ENCODE peak calls at places on chromosomes 4 and X, in five cellular contexts. Q is GM12891, H is HepG2, R is H1, N is K562. W is an unnamed sample.

GRCh38 chr4:40626183-40626990 is 3.3 kb downstream of the RBM47 start:
- DNase-seq in R (no peak), H (no peak), Q (no peak), N (no peak), W (no peak)

GRCh38 chr4:29052266-29052665 is 1667.9 kb upstream of the PCDH7 start:
- DNase-seq in H (no peak), Q (no peak), R (no peak), N (no peak), W (no peak)

GRCh38 chr4:138192113-138192512 is 50.0 kb downstream of the SLC7A11 start:
- DNase-seq in Q (no peak), R (no peak), H (peak; percentile 68), N (peak; percentile 13), W (no peak)

GRCh38 chrX:21840199-21840557 is 761 bp downstream of the MBTPS2 start:
- DNase-seq in H (no peak), Q (no peak), R (no peak), N (no peak), W (no peak)

GRCh38 chrX:30302957-30303356 is 6.2 kb downstream of the NR0B1 start:
- DNase-seq in N (no peak), Q (no peak), H (no peak), R (no peak), W (no peak)

GRCh38 chr4:83197555-83198235 is 83.2 kb upstream of the PLAC8 start:
- DNase-seq in H (peak; percentile 83), Q (no peak), N (no peak), R (no peak), W (no peak)

GRCh38 chrX:84099120-84099519 is 88.9 kb downstream of the RPS6KA6 start:
- DNase-seq in Q (no peak), R (no peak), N (no peak), H (no peak), W (no peak)

GRCh38 chr4:100985576-100985975 is 361.8 kb downstream of the PPP3CA start:
- DNase-seq in R (no peak), Q (no peak), N (no peak), H (no peak), W (no peak)

GRCh38 chr4:25694466-25694865 is 38.8 kb downstream of the SLC34A2 start:
- DNase-seq in R (no peak), N (no peak), Q (no peak), H (no peak), W (no peak)

GRCh38 chr4:140153744-140154571 is at the start of gene MAML3:
- DNase-seq in R (peak; percentile 47), Q (peak; percentile 37), H (peak; percentile 64), N (peak; percentile 80), W (peak; percentile 39)
- TF ChIP-seq POLR2A in R (no peak), Q (no peak), H (no peak), N (peak; percentile 36), W (no peak)

DNA sequence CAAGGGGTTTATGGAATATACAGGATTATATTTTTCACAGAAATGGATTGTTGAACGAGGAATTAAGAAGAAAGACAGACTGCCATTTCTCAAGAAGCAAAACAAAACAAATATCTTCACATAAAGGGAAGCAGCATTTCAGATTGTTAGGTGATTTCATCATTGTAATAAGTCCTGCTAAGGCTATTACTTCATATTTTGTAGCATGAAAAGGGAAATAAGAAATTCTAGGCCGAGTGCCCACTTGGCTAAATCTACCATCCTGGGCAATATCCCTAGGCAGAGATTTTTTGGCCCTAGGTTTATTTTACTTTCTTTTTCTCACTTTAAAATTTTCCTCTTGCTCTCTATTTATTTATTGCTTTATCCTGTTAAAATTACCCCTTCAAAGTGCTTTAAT is 142.4 kb downstream of the PDGFC start:
- DNase-seq in Q (no peak), N (no peak), H (no peak), R (no peak), W (no peak)
- TF ChIP-seq TAF1 in Q (no peak), N (no peak), H (no peak), R (no peak), W (no peak)

GRCh38 chrX:107228486-107228819 is 22.0 kb downstream of the DNAAF6 start:
- DNase-seq in H (no peak), Q (no peak), N (no peak), R (no peak), W (no peak)

GRCh38 chrX:107227780-107228485 is 21.5 kb downstream of the DNAAF6 start:
- DNase-seq in R (no peak), N (no peak), H (no peak), Q (no peak), W (no peak)

DNA sequence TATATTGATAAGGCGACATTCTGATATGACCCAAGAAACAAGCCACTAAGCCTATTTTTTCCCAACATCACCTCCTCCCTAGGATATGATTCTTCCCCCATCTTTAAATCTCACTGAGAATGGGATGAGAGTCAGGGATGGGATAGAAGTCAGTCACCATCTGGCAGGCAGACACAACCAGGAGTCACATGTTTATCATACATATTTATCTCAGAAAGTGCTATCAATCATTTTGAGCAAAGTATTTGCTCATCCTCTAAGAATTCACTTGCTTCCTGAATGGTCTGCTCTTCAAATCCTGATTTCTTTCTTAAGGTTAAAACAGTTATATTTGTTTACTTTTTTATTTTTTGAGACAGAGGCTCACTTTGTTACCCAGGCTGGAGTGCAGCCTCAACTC is 20.4 kb downstream of the DNAAF6 start:
- DNase-seq in R (no peak), H (no peak), N (no peak), Q (no peak), W (no peak)
- TF ChIP-seq POLR2A in R (no peak), H (no peak), N (no peak), Q (no peak), W (no peak)

GRCh38 chr4:108425988-108426387 is 194.4 kb upstream of the RPL34 start:
- DNase-seq in N (no peak), H (no peak), R (no peak), Q (no peak), W (no peak)
- TF ChIP-seq TAF1 in N (no peak), H (no peak), R (no peak), Q (no peak), W (no peak)

GRCh38 chr4:148443550-148444295 is 1.5 kb upstream of the NR3C2 start:
- DNase-seq in Q (peak; percentile 5), H (no peak), R (no peak), N (no peak), W (peak; percentile 7)

GRCh38 chr4:148445903-148446261 is 3.7 kb upstream of the NR3C2 start:
- DNase-seq in H (no peak), Q (no peak), N (no peak), R (no peak), W (no peak)

GRCh38 chr4:148445071-148445902 is 3.1 kb upstream of the NR3C2 start:
- DNase-seq in Q (peak; percentile 14), H (no peak), R (no peak), N (peak; percentile 46), W (peak; percentile 23)

GRCh38 chr4:148442830-148443549 is 776 bp upstream of the NR3C2 start:
- DNase-seq in R (no peak), N (no peak), Q (no peak), H (no peak), W (no peak)

DNA sequence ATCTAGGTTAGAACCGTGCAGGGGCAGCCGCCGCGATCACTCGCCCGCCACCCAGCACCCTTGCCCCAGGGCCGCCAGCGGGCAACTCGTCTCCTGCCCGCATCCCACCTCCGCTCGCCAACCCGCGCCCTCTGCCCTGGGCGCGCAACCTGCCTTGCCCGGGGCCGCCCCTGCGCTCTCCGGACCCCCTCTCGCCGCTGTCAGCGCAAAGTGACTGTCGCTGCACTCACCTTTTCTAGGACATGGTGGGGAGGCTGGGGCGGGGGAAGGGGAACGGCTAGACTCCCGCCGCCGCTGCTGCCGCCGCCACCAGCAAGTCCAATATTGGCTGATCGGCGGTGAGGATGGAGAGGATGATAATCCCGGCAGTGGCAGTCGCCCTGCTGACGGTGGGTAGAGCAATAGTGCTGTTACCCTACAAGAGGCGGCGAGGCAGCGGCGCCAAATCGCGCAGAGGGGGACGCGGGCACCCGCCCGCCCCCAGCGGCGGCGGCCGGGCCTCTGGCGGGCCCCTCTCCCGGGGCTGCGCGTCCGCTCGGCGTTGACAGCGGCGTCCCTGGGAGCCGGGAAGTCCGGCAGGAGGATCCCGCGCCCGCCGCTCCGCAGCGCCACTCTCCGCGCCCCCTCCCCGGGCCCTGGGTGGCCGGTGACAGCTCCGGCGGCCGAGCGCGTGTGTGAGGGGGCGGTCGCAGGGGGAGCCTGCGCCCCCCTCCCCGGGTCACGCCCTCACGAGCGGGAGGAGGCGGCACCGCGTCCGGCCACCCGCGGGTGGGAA is 2.3 kb upstream of the NR3C2 start:
- DNase-seq in N (peak; percentile 7), H (no peak), Q (peak; percentile 7), R (no peak), W (peak; percentile 7)
- TF ChIP-seq POLR2A in N (no peak), H (no peak), Q (no peak), R (no peak), W (no peak)

DNA sequence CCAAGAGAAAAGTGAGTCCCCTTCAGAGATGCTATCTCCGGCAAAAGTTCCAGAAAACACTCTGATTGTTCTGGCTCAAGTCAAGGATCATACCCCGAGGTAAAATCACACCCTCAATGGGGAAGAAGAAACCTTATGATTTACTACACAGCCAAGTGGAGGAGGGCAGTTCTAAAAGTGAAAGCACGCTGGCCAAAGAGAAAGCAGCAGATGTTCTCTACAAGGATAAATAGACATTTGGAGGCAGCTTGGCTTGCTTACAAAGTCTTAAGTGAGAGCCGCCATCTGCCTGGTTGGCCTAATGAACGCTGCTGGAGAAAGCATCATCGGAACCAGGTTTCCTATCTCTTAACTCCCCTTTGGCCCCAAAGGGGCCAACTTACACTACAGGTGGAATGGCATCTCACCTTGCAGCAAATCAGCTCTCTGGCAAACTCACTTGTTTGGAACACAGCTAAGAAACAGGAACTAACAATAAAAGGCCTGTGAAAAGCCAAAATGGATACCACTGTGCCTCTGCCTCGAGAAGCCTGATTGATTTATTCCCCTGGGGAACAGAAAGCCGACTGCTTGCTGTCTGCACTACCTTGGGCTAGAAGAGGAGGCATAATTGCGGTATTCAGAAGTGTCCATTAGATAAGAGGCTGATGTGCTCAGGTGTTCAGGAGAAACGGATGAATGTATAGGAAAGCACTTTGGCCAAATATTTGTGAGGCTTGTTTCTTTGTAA is 22.7 kb downstream of the FRAS1 start:
- DNase-seq in R (no peak), H (no peak), N (no peak), Q (no peak), W (no peak)
- TF ChIP-seq TAF1 in R (no peak), H (no peak), N (no peak), Q (no peak), W (no peak)

DNA sequence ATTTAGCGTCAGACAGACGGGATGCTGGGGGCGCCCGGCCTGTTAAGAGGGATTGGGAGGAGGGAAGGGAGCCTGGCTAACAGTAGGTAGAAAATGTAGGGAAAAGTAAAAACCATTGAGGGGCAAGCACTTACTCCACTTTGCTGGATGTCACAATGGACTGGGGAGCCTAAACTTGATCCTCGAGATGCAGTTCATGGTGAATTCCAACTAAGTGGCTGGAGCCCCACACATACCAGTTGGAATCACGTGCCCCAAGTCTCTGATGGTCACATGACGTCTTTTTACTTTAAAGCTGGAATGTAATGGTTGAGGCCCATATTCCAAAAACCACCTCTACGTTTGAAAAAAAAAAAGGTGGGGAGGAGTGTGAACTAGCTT is 1.5 kb downstream of the PLS3 start:
- DNase-seq in H (peak; percentile 13), N (no peak), R (no peak), Q (no peak), W (no peak)
- TF ChIP-seq POLR2A in H (no peak), N (no peak), R (no peak), Q (no peak), W (no peak)

W was measured in GM12892.